ENCODE peak calls at places on chromosomes 12 and 14, in five cellular contexts. W is NCI-H2171 treated with DMSO at 0.1 percent for 48 hours; V is MCF 10A; E is NCI-H510A treated with DMSO at 0.1 percent for 48 hours; P is CD4-positive, CD25-positive, alpha-beta regulatory T cell. Q is an unnamed sample.

GRCh38 chr14:64632056-64632455 is 72.2 kb upstream of the PLEKHG3 start:
- DNase-seq in V (no peak), W (no peak), E (no peak), P (no peak), Q (no peak)

GRCh38 chr12:51217133-51217967 is 512 bp downstream of the POU6F1 start:
- DNase-seq in P (peak), V (peak), W (peak), E (peak), Q (peak)

GRCh38 chr12:116934908-116935698 is 24.4 kb downstream of the FBXW8 start:
- DNase-seq in P (no peak), W (no peak), E (no peak), V (no peak), Q (no peak)

GRCh38 chr12:47207005-47207717 is 127.4 kb upstream of the AMIGO2 start:
- DNase-seq in W (no peak), P (peak), E (peak), V (no peak), Q (no peak)

GRCh38 chr14:95489163-95489887 is 27.1 kb downstream of the SYNE3 start:
- DNase-seq in P (no peak), W (no peak), E (no peak), V (peak), Q (no peak)

GRCh38 chr14:37707716-37708115 is 112.3 kb downstream of the TTC6 start:
- DNase-seq in E (no peak), P (no peak), V (no peak), W (no peak), Q (no peak)

GRCh38 chr12:47736877-47737676 is 11.8 kb upstream of the ENDOU start:
- DNase-seq in V (peak), P (no peak), E (no peak), W (no peak), Q (peak)

GRCh38 chr14:31937730-31938346 is 139.3 kb upstream of the ARHGAP5 start:
- DNase-seq in W (no peak), V (peak), E (no peak), P (peak), Q (peak)

GRCh38 chr12:126681676-126682075 is 1585.3 kb upstream of the TMEM132C start:
- DNase-seq in V (peak), P (no peak), E (no peak), W (no peak), Q (no peak)

GRCh38 chr14:74525361-74525851 is 31.8 kb downstream of the ISCA2 start:
- DNase-seq in V (no peak), E (no peak), W (no peak), P (no peak), Q (no peak)

GRCh38 chr14:24236689-24237462 is 4.1 kb downstream of the GMPR2 start:
- DNase-seq in W (no peak), P (no peak), V (no peak), E (no peak), Q (no peak)

GRCh38 chr14:65211341-65211987 is 109.1 kb upstream of the MAX start:
- DNase-seq in E (no peak), V (peak), P (no peak), W (no peak), Q (no peak)

GRCh38 chr14:65560340-65561027 is 148.0 kb downstream of the FUT8 start:
- DNase-seq in W (no peak), V (no peak), E (no peak), P (no peak), Q (no peak)

GRCh38 chr14:66045572-66046021 is 440.6 kb upstream of the CCDC196 start:
- DNase-seq in P (no peak), E (peak), V (no peak), W (no peak), Q (no peak)

GRCh38 chr14:39033371-39033770 is 69.7 kb downstream of the SEC23A start:
- DNase-seq in V (no peak), P (no peak), W (no peak), E (no peak), Q (no peak)

GRCh38 chr14:58549358-58549757 is 88.4 kb upstream of the DACT1 start:
- DNase-seq in V (no peak), W (no peak), P (no peak), E (no peak), Q (no peak)

GRCh38 chr12:106078358-106079025 is 60.3 kb downstream of the NUAK1 start:
- DNase-seq in V (peak), W (no peak), E (no peak), P (no peak), Q (peak)

GRCh38 chr14:100629696-100630095 is 42.5 kb upstream of the BEGAIN start:
- DNase-seq in E (no peak), W (no peak), P (no peak), V (peak), Q (no peak)